ENCODE peak calls at places on chromosomes 4 and X, in seven cellular contexts. E is IMR-90, J is H1, O is mesendoderm, G is mesenchymal stem cell, M is H9, Y is trophoblast cell. D is an unnamed sample. For H3K4me1, the result is how much of the 10 kb centered on the place peaks cover.

GRCh38 chr4:180542445-180543100 is 1700.6 kb upstream of the TENM3 start:
- DNase-seq in M (no peak), E (peak), G (peak), J (no peak), Y (no peak), O (no peak), D (no peak)

GRCh38 chrX:13279279-13280009 is 40.4 kb downstream of the ATXN3L start:
- DNase-seq in M (no peak), E (no peak), J (no peak), Y (no peak), O (peak), G (no peak), D (no peak)

GRCh38 chrX:65582450-65583082 is 48.0 kb upstream of the LAS1L start:
- DNase-seq in G (no peak), E (no peak), O (peak), M (no peak), J (no peak), Y (no peak), D (no peak)

GRCh38 chr4:33722254-33722653 is 2522.1 kb downstream of the ARAP2 start:
- DNase-seq in Y (no peak), E (no peak), G (peak), M (no peak), J (no peak), O (no peak), D (no peak)

GRCh38 chrX:95764972-95765451 is 919.6 kb upstream of the DIAPH2 start:
- DNase-seq in M (peak), G (peak), J (peak), E (peak), Y (peak), O (peak), D (peak)

GRCh38 chrX:34063616-34064015 is 68.5 kb downstream of the FAM47A start:
- DNase-seq in O (no peak), E (no peak), M (no peak), Y (no peak), G (peak), J (no peak), D (no peak)

GRCh38 chr4:105455998-105456397 is 17.9 kb downstream of the PPA2 start:
- DNase-seq in Y (no peak), M (no peak), E (no peak), G (no peak), O (no peak), J (no peak), D (no peak)

GRCh38 chrX:130746709-130747347 is 156.2 kb downstream of the ENOX2 start:
- DNase-seq in J (no peak), M (no peak), Y (no peak), O (no peak), E (peak), G (no peak), D (no peak)

GRCh38 chrX:44785652-44786051 is 58.2 kb upstream of the DUSP21 start:
- DNase-seq in O (no peak), J (no peak), M (no peak), G (no peak), E (peak), Y (no peak), D (no peak)

GRCh38 chrX:55008571-55009358 is 8.6 kb downstream of the APEX2 start:
- DNase-seq in E (peak), J (no peak), M (no peak), O (no peak), G (peak), Y (no peak), D (no peak)

GRCh38 chr4:136749988-136750387 is 782.3 kb downstream of the PCDH18 start:
- DNase-seq in J (no peak), G (no peak), E (no peak), O (no peak), M (no peak), Y (no peak), D (no peak)

GRCh38 chrX:154477891-154478477 is 1.1 kb downstream of the LAGE3 start:
- DNase-seq in O (no peak), J (no peak), E (no peak), Y (no peak), G (no peak), M (peak), D (no peak)

GRCh38 chr4:91758487-91758886 is 545.3 kb upstream of the GRID2 start:
- DNase-seq in Y (no peak), O (no peak), G (peak), M (no peak), J (no peak), E (no peak), D (no peak)

GRCh38 chr4:6776920-6777635 is 5.4 kb upstream of the KIAA0232 start:
- DNase-seq in J (no peak), Y (peak), G (no peak), M (no peak), E (no peak), O (no peak), D (no peak)

GRCh38 chr4:181701911-181702310 is 541.3 kb upstream of the TENM3 start:
- DNase-seq in O (no peak), J (no peak), M (no peak), G (no peak), E (no peak), Y (no peak), D (no peak)

GRCh38 chr4:14810568-14810967 is 191.7 kb upstream of the CPEB2 start:
- DNase-seq in M (no peak), O (no peak), G (no peak), E (no peak), Y (no peak), J (no peak), D (no peak)
- H3K23ac ChIP-seq in M (no peak), O (no peak), G (no peak), E (no peak), Y (no peak), J (no peak), D (no peak)

DNA sequence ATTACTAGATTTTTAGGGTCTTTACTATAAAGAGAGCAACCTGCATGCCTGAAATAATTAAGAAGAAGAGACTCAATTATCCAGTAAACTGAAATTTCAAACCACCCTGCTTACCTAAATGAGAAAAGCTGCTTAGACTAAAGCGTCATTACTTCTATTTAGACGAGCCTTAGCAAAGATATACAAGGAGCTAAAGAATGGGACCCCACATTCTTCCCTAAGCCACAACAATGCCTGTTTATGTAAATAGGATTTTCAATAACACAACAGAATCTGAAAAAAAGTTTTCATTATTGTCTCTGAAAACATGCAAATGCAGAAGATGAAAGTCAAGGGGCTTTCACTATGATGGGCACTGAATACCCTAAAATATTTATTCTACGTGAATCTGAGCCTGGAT is 16.2 kb downstream of the GPC3 start:
- DNase-seq in Y (no peak), E (no peak), G (no peak), J (no peak), O (no peak), M (no peak), D (no peak)
- H3K4me1 ChIP-seq in Y (under half), E (under half), G (under half), J (under half), O (under half), M (under half), D (under half)

DNA sequence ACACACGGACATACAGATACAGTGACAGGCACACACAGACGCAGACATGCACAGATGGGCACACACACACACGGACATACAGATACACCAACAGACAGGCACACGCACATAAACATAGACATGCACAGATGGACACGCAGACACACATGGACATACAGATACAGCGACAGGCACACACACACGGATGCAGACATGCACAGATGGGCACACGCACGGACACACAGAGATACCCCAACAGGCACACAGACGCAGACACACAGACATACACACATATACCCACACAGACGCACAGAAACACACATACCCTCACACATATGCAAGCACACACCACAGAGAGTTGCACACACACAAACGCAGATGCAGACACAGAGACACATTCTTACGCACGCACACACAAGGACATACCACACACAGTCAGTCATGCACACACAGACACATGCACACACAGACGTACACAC is 24.4 kb upstream of the SLC25A6 start:
- DNase-seq in E (no peak), Y (no peak), M (no peak), J (no peak), O (no peak), G (no peak), D (no peak)
- H3K9ac ChIP-seq in E (no peak), Y (no peak), M (no peak), J (no peak), O (no peak), G (no peak), D (peak)

GRCh38 chrX:67636532-67636931 is 92.7 kb downstream of the AR start:
- DNase-seq in J (no peak), O (peak), M (peak), E (no peak), Y (no peak), G (peak), D (no peak)
- H3K23ac ChIP-seq in J (no peak), O (no peak), M (no peak), E (no peak), Y (no peak), G (no peak), D (no peak)

GRCh38 chr4:144845411-144845810 is 199.5 kb downstream of the HHIP start:
- DNase-seq in Y (no peak), M (no peak), E (no peak), G (no peak), J (no peak), O (no peak), D (no peak)
- H3K4me1 ChIP-seq in Y (under half), M (under half), E (under half), G (under half), J (under half), O (under half), D (under half)

GRCh38 chr4:119627267-119628190 is 1.1 kb downstream of the PDE5A start:
- DNase-seq in Y (peak), E (peak), G (peak), J (peak), M (peak), O (peak), D (peak)

GRCh38 chr4:119628281-119629141 is at the start of gene PDE5A:
- DNase-seq in Y (peak), G (peak), E (peak), O (peak), J (peak), M (peak), D (peak)

GRCh38 chr4:119626943-119627266 is 1.7 kb downstream of the PDE5A start:
- DNase-seq in G (no peak), M (no peak), O (no peak), E (no peak), J (no peak), Y (no peak), D (no peak)

GRCh38 chr4:119626420-119626819 is 2.2 kb downstream of the PDE5A start:
- DNase-seq in Y (no peak), O (no peak), M (no peak), E (no peak), G (peak), J (no peak), D (no peak)

GRCh38 chr4:119629142-119629471 is 503 bp upstream of the PDE5A start:
- DNase-seq in E (no peak), Y (no peak), O (no peak), G (no peak), J (no peak), M (no peak), D (no peak)
- H3K9ac ChIP-seq in E (peak), Y (no peak), O (peak), G (peak), J (no peak), M (peak), D (no peak)

GRCh38 chr4:55617587-55618197 is 18.4 kb downstream of the NMU start:
- DNase-seq in M (no peak), O (no peak), G (no peak), E (no peak), Y (no peak), J (no peak), D (no peak)

GRCh38 chr4:55613621-55614020 is 21.6 kb upstream of the PDCL2 start:
- DNase-seq in E (no peak), M (no peak), J (no peak), Y (no peak), O (peak), G (no peak), D (no peak)

GRCh38 chr4:55612341-55612740 is 20.3 kb upstream of the PDCL2 start:
- DNase-seq in E (no peak), M (no peak), J (no peak), Y (no peak), O (no peak), G (no peak), D (no peak)

GRCh38 chr4:55611358-55612059 is 19.5 kb upstream of the PDCL2 start:
- DNase-seq in E (no peak), J (no peak), Y (no peak), M (no peak), O (no peak), G (no peak), D (no peak)

GRCh38 chr4:55615008-55615407 is 21.1 kb downstream of the NMU start:
- DNase-seq in J (no peak), G (no peak), Y (no peak), M (no peak), E (no peak), O (no peak), D (no peak)
- H3K23ac ChIP-seq in J (no peak), G (no peak), Y (no peak), M (no peak), E (no peak), O (no peak), D (no peak)